ENCODE peak calls at places on chromosomes 12 and 14, in four cellular contexts. N is Peyer's patch, B is gastrocnemius medialis, L is lower leg skin. W is an unnamed sample.

GRCh38 chr12:121223283-121223946 is 13.5 kb downstream of the P2RX4 start:
- DNase-seq in B (no peak), L (no peak), N (peak; percentile 68), W (peak; percentile 48)

GRCh38 chr12:104433061-104433460 is 23.7 kb upstream of the CHST11 start:
- DNase-seq in L (no peak), B (no peak), N (no peak), W (no peak)

GRCh38 chr12:53047221-53048032 is 2.4 kb upstream of the TNS2 start:
- DNase-seq in N (peak; percentile 87), L (no peak), B (peak; percentile 72), W (peak; percentile 79)

GRCh38 chr14:62053188-62053587 is 291.0 kb downstream of the SNAPC1 start:
- DNase-seq in N (no peak), B (no peak), L (no peak), W (no peak)

GRCh38 chr12:59023861-59024424 is 103.6 kb upstream of the LRIG3 start:
- DNase-seq in B (no peak), N (no peak), L (no peak), W (no peak)

GRCh38 chr12:46380881-46381280 is 8.3 kb upstream of the SLC38A2 start:
- DNase-seq in B (no peak), L (no peak), N (no peak), W (no peak)

GRCh38 chr12:116123511-116124258 is 153.8 kb downstream of the MED13L start:
- DNase-seq in B (peak; percentile 67), N (peak; percentile 49), L (peak; percentile 23), W (peak; percentile 56)

GRCh38 chr14:35533357-35534129 is 421 bp upstream of the INSM2 start:
- DNase-seq in L (peak; percentile 22), N (peak; percentile 66), B (no peak), W (peak; percentile 86)

GRCh38 chr14:60505448-60505847 is 3.5 kb upstream of the SIX6 start:
- DNase-seq in B (no peak), N (no peak), L (no peak), W (no peak)

GRCh38 chr12:60279224-60279623 is 683.4 kb downstream of the SLC16A7 start:
- DNase-seq in N (no peak), B (no peak), L (no peak), W (no peak)

GRCh38 chr14:88195676-88196075 is 127.4 kb downstream of the KCNK10 start:
- DNase-seq in L (no peak), B (no peak), N (no peak), W (no peak)

GRCh38 chr14:50348933-50349332 is 36.8 kb downstream of the DMAC2L start:
- DNase-seq in B (no peak), L (no peak), N (no peak), W (no peak)

GRCh38 chr12:39990122-39991101 is 115.5 kb downstream of the SLC2A13 start:
- DNase-seq in N (peak; percentile 84), B (no peak), L (peak; percentile 28), W (peak; percentile 81)

GRCh38 chr14:65281991-65282908 is 130.3 kb upstream of the FUT8 start:
- DNase-seq in N (no peak), L (no peak), B (no peak), W (no peak)

GRCh38 chr12:21911832-21912231 is 29.4 kb downstream of the ABCC9 start:
- DNase-seq in N (no peak), B (no peak), L (no peak), W (no peak)

GRCh38 chr14:78997811-78998210 is 827.6 kb downstream of the NRXN3 start:
- DNase-seq in B (no peak), L (no peak), N (no peak), W (peak; percentile 32)

GRCh38 chr12:109097435-109098141 is at the start of gene UNG:
- DNase-seq in N (peak; percentile 99), L (peak; percentile 97), B (peak; percentile 96), W (peak; percentile 98)
- TF ChIP-seq POLR2A in N (no peak), L (no peak), B (no peak), W (no peak)

GRCh38 chr14:95685978-95686922 is at the start of gene TCL1B:
- DNase-seq in B (no peak), N (no peak), L (no peak), W (peak; percentile 33)
- TF ChIP-seq POLR2A in B (no peak), N (no peak), L (no peak), W (no peak)

GRCh38 chr12:25052191-25053020 is 103.5 kb upstream of the BCAT1 start:
- DNase-seq in B (peak; percentile 5), L (no peak), N (peak; percentile 78), W (no peak)
- TF ChIP-seq POLR2A in B (no peak), L (no peak), N (peak; percentile 18), W (no peak)

GRCh38 chr12:2510066-2510465 is 284.7 kb upstream of the FKBP4 start:
- DNase-seq in N (no peak), B (no peak), L (no peak), W (no peak)

GRCh38 chr12:2507811-2508210 is 287.0 kb upstream of the FKBP4 start:
- DNase-seq in N (no peak), B (no peak), L (no peak), W (no peak)

GRCh38 chr12:2514038-2514340 is 280.8 kb upstream of the FKBP4 start:
- DNase-seq in L (no peak), B (no peak), N (no peak), W (no peak)

GRCh38 chr12:2509137-2509536 is 285.6 kb upstream of the FKBP4 start:
- DNase-seq in N (no peak), B (no peak), L (no peak), W (no peak)

DNA sequence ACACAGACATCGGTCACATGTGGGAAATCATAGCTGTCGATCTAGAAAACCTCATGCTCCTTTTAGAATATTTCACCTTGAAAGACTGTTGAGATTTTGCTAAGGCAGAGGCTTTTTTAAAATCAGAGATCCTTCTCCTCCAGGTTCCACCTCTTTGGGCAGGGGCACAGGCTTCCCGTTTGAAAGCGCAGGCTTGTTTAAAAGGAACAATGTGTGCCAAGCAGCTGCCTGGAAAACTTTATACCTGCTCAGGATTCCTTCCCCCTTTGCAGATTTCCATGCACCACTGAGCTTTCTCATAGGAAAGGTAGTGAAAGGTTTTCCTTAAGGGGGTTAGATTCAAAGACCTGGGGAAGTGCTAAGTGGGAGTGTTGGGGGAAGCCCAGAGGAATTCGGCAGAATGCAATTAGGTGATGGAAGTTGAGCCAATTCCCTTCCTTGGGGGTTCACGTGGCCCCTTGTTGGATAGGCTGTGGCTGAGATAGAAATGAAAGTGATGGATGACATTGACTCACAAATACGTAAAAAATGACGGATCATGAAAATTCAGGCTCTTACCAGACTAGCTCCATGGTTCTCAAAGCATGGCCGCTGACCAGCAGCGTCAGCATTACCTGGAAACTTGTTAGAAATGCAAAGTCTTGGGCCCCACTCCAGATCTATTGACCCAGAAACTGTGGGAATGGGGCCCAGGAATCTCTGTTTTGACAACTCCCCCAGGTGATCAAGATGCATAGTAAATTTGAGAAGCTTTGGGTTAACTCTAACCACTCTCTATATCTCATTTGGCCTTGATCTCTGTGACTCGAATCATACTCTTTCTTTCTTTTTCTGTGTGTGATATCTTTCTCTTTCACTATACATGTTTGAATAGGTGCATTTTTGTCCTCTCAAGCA is 281.4 kb upstream of the FKBP4 start:
- DNase-seq in L (no peak), N (no peak), B (no peak), W (no peak)
- TF ChIP-seq POLR2A in L (no peak), N (no peak), B (no peak), W (no peak)

DNA sequence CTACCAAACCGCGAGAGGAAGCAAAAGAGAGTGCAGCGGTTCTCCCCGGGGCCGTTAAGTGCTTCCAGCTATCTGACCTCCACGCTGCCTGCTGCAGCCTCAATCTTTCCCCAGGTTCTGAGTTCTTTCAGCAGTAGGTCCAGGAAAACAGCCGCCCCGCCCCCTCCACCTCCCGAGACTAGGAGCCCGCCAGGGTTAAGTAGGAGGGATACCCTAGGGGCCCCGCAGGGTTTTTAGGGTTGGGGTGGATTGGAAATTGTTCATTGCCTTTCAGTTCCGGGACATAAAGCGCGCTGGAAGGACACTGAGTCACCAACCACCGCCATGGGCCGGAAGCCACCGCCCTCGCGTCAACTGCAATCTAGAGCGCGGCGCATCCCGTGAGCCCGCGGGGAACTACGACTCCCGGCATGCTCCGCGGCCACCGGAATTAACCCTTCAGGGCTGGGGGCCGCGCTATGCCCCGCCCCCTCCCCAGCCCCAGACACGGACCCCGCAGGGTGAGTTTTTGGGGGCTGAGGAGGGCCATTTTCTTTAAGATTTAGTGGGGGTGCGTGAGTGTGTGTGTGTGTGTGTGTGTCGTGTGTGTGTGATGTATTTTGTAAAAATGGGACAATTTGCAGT is at the start of gene MYL6B:
- DNase-seq in B (peak; percentile 92), N (peak; percentile 98), L (peak; percentile 93), W (peak; percentile 96)
- TF ChIP-seq POLR2A in B (peak; percentile 61), N (no peak), L (no peak), W (no peak)